ENCODE peak calls at places on chromosomes 13 and 19, in six cellular contexts. F is psoas muscle, B is AG10803, V is breast epithelium, R is cardiac fibroblast, T is ovary. H is an unnamed sample.

GRCh38 chr19:8075158-8076086 is 22.9 kb downstream of the CCL25 start:
- DNase-seq in V (no peak), B (no peak), R (no peak), F (no peak), T (no peak), H (no peak)

GRCh38 chr13:102402292-102402691 is 444 bp upstream of the FGF14 start:
- DNase-seq in V (no peak), F (peak; percentile 44), T (no peak), R (no peak), B (no peak), H (peak; percentile 5)

GRCh38 chr19:485583-486236 is 10.6 kb upstream of the MADCAM1 start:
- DNase-seq in F (peak; percentile 69), R (peak; percentile 67), V (peak; percentile 64), T (no peak), B (peak; percentile 35), H (no peak)

GRCh38 chr19:23098988-23099387 is 17.8 kb upstream of the ZNF730 start:
- DNase-seq in F (no peak), T (no peak), R (no peak), B (no peak), V (no peak), H (no peak)

GRCh38 chr19:39307233-39307821 is 11.1 kb downstream of the IFNL1 start:
- DNase-seq in V (no peak), F (no peak), T (no peak), R (peak; percentile 10), B (no peak), H (no peak)

GRCh38 chr19:15452111-15453047 is 2.6 kb upstream of the WIZ start:
- DNase-seq in T (peak; percentile 93), B (peak; percentile 79), R (peak; percentile 88), V (peak; percentile 90), F (peak; percentile 98), H (peak; percentile 78)

GRCh38 chr19:49801966-49802661 is 11.0 kb downstream of the FUZ start:
- DNase-seq in V (peak; percentile 88), B (peak; percentile 84), F (peak; percentile 96), T (peak; percentile 97), R (peak; percentile 90), H (peak; percentile 93)

GRCh38 chr13:106407338-106407737 is 128.1 kb downstream of the EFNB2 start:
- DNase-seq in R (peak; percentile 3), B (no peak), F (no peak), T (no peak), V (no peak), H (no peak)

GRCh38 chr13:50123002-50123401 is 107.8 kb downstream of the KCNRG start:
- DNase-seq in V (no peak), R (no peak), B (no peak), F (no peak), T (no peak), H (no peak)

GRCh38 chr19:51751655-51752054 is at the start of gene FPR1:
- DNase-seq in B (peak; percentile 65), V (no peak), R (peak; percentile 90), T (no peak), F (no peak), H (no peak)

GRCh38 chr13:70108276-70108845 is at the start of gene KLHL1:
- DNase-seq in V (no peak), B (no peak), F (no peak), R (no peak), T (no peak), H (no peak)

GRCh38 chr19:45349430-45349941 is 8.9 kb downstream of the KLC3 start:
- DNase-seq in F (no peak), R (no peak), B (no peak), T (no peak), V (no peak), H (no peak)

GRCh38 chr19:52336117-52336811 is at the start of gene ZNF610:
- DNase-seq in R (peak; percentile 88), T (peak; percentile 90), B (peak; percentile 76), F (peak; percentile 92), V (peak; percentile 90), H (peak; percentile 92)

GRCh38 chr13:93227906-93228801 is 1.5 kb downstream of the GPC6 start:
- DNase-seq in V (no peak), F (peak; percentile 66), B (peak; percentile 89), T (peak; percentile 58), R (peak; percentile 77), H (peak; percentile 21)

GRCh38 chr13:38180100-38180499 is 169.6 kb upstream of the UFM1 start:
- DNase-seq in V (no peak), F (no peak), B (peak; percentile 73), T (no peak), R (peak; percentile 90), H (no peak)

GRCh38 chr19:45355910-45356309 is 14.5 kb downstream of the ERCC2 start:
- DNase-seq in V (no peak), T (no peak), B (no peak), F (no peak), R (no peak), H (no peak)

GRCh38 chr13:43273362-43273761 is 250.0 kb downstream of the DNAJC15 start:
- DNase-seq in R (peak; percentile 69), B (peak; percentile 23), V (no peak), F (no peak), T (no peak), H (no peak)

GRCh38 chr13:64591981-64592380 is 2638.2 kb downstream of the PCDH9 start:
- DNase-seq in V (no peak), F (no peak), B (peak; percentile 29), T (no peak), R (peak; percentile 42), H (no peak)

GRCh38 chr19:12784871-12785430 is 6.3 kb upstream of the JUNB start:
- DNase-seq in R (peak; percentile 34), V (no peak), B (peak; percentile 46), F (no peak), T (no peak), H (no peak)

GRCh38 chr13:103063376-103063775 is 2.8 kb downstream of the SLC10A2 start:
- DNase-seq in V (no peak), T (no peak), F (no peak), R (no peak), B (no peak), H (no peak)

GRCh38 chr19:54106716-54107115 is 4.1 kb downstream of the NDUFA3 start:
- DNase-seq in R (no peak), F (no peak), T (no peak), B (no peak), V (no peak), H (no peak)

GRCh38 chr13:79667771-79668170 is 186.8 kb downstream of the NDFIP2 start:
- DNase-seq in B (no peak), F (no peak), V (no peak), T (no peak), R (no peak), H (no peak)

GRCh38 chr13:107305178-107305577 is 737.2 kb upstream of the ARGLU1 start:
- DNase-seq in V (no peak), F (no peak), T (no peak), B (no peak), R (no peak), H (no peak)

GRCh38 chr13:50236898-50237318 is 221.7 kb downstream of the KCNRG start:
- DNase-seq in F (no peak), R (peak; percentile 11), B (no peak), T (no peak), V (no peak), H (no peak)

GRCh38 chr13:28370448-28370847 is 124.5 kb downstream of the FLT1 start:
- DNase-seq in R (no peak), T (no peak), B (no peak), F (no peak), V (no peak), H (no peak)

GRCh38 chr13:83943530-83944279 is 61.4 kb upstream of the SLITRK1 start:
- DNase-seq in R (no peak), T (no peak), V (no peak), B (no peak), F (no peak), H (no peak)

GRCh38 chr13:80547341-80547740 is 206.4 kb upstream of the SPRY2 start:
- DNase-seq in B (no peak), R (no peak), T (no peak), F (no peak), V (no peak), H (no peak)

GRCh38 chr13:41224113-41225110 is 30.0 kb upstream of the KBTBD7 start:
- DNase-seq in R (peak; percentile 80), T (no peak), V (no peak), F (no peak), B (peak; percentile 88), H (no peak)

DNA sequence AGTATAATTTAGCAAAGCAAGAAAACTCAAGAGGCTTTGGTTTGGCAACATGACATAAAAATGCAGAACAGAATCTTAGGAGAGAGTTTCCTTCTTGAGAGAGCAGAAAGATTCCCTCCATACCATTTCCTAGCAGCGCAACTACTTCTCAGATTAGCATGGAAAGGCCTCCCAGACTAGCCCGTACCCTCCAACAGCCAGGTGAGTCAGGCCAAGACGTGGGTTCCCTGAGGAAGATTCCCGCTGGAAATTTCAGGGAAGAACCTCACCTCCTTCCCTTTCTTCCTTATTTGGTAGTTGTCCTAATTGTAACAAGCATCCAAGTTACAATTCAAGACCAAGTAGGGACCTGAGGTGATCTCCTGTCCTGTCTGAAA is 12.3 kb downstream of the COL4A2 start:
- DNase-seq in R (no peak), F (no peak), V (no peak), T (no peak), B (no peak), H (no peak)
- H3K4me3 ChIP-seq in R (peak overlapping the region; percentile 18), F (no peak overlapping the region), V (no peak overlapping the region), T (no peak overlapping the region), B (no peak overlapping the region), H (no peak overlapping the region)

GRCh38 chr13:27359203-27359821 is 65.1 kb upstream of the GTF3A start:
- DNase-seq in V (peak; percentile 63), F (peak; percentile 70), R (peak; percentile 77), B (peak; percentile 61), T (peak; percentile 38), H (peak; percentile 53)
- TF ChIP-seq CTCF in V (no peak), F (peak; percentile 77), R (peak; percentile 82), B (peak; percentile 91), T (no peak), H (peak; percentile 55)

GRCh38 chr19:56960959-56961622 is 120.6 kb upstream of the PEG3 start:
- DNase-seq in B (no peak), T (no peak), R (no peak), V (no peak), F (no peak), H (no peak)

GRCh38 chr19:56955637-56956216 is 115.2 kb upstream of the PEG3 start:
- DNase-seq in B (no peak), R (no peak), T (no peak), F (no peak), V (no peak), H (no peak)

GRCh38 chr19:56956503-56957226 is 116.1 kb upstream of the PEG3 start:
- DNase-seq in V (no peak), T (no peak), F (no peak), R (no peak), B (no peak), H (no peak)

GRCh38 chr19:56958428-56958827 is 117.9 kb upstream of the PEG3 start:
- DNase-seq in F (no peak), B (no peak), T (no peak), V (no peak), R (no peak), H (no peak)

GRCh38 chr19:56959211-56959610 is 118.7 kb upstream of the PEG3 start:
- DNase-seq in T (no peak), B (no peak), R (no peak), V (no peak), F (no peak), H (no peak)
- H3K4me3 ChIP-seq in T (no peak overlapping the region), B (no peak overlapping the region), R (no peak overlapping the region), V (no peak overlapping the region), F (no peak overlapping the region), H (no peak overlapping the region)

GRCh38 chr19:33878912-33879810 is 82.5 kb downstream of the KCTD15 start:
- DNase-seq in R (no peak), T (no peak), V (peak; percentile 42), B (no peak), F (no peak), H (peak; percentile 16)
- TF ChIP-seq CTCF in R (no peak), T (no peak), V (no peak), B (no peak), F (no peak), H (no peak)

H was measured in thyroid gland.